ENCODE peak calls at places on chromosome 20, in four cellular contexts. D, X, Q and J are unnamed samples.

GRCh38 chr20:23159256-23159922 is 73.3 kb upstream of the CD93 start:
- DNase-seq in D (no peak), X (peak), Q (no peak), J (no peak)

GRCh38 chr20:63060057-63060991 is 53.6 kb upstream of the BHLHE23 start:
- DNase-seq in D (no peak), X (no peak), Q (no peak), J (no peak)

GRCh38 chr20:43746344-43747137 is 19.7 kb upstream of the GTSF1L start:
- DNase-seq in D (no peak), X (no peak), Q (no peak), J (no peak)

GRCh38 chr20:62736407-62737071 is 27.9 kb downstream of the NTSR1 start:
- DNase-seq in D (no peak), X (no peak), Q (no peak), J (no peak)

GRCh38 chr20:46943861-46944591 is 49.4 kb downstream of the EYA2 start:
- DNase-seq in D (no peak), X (no peak), Q (no peak), J (no peak)

GRCh38 chr20:1330075-1330830 is 1.3 kb upstream of the SDCBP2 start:
- DNase-seq in D (no peak), X (no peak), Q (peak), J (no peak)

GRCh38 chr20:6265204-6265904 is 142.5 kb upstream of the FERMT1 start:
- DNase-seq in D (peak), X (no peak), Q (no peak), J (peak)

GRCh38 chr20:11451793-11452291 is 465.9 kb upstream of the BTBD3 start:
- DNase-seq in D (no peak), X (no peak), Q (no peak), J (no peak)

GRCh38 chr20:47768016-47768953 is 17.0 kb downstream of the SULF2 start:
- DNase-seq in D (no peak), X (no peak), Q (no peak), J (no peak)

GRCh38 chr20:41086402-41087324 is 50.7 kb upstream of the PLCG1 start:
- DNase-seq in D (no peak), X (peak), Q (no peak), J (no peak)

GRCh38 chr20:45433316-45433715 is 17.4 kb downstream of the PIGT start:
- DNase-seq in D (no peak), X (no peak), Q (no peak), J (no peak)

GRCh38 chr20:55264825-55265224 is 740.5 kb downstream of the CBLN4 start:
- DNase-seq in D (no peak), X (no peak), Q (no peak), J (no peak)

GRCh38 chr20:10579942-10580341 is 93.9 kb downstream of the JAG1 start:
- DNase-seq in D (no peak), X (no peak), Q (no peak), J (no peak)

GRCh38 chr20:9977629-9978028 is 57.2 kb upstream of the ANKEF1 start:
- DNase-seq in D (no peak), X (no peak), Q (no peak), J (peak)

GRCh38 chr20:63056236-63057132 is 49.7 kb upstream of the BHLHE23 start:
- DNase-seq in D (no peak), X (peak), Q (no peak), J (no peak)

GRCh38 chr20:47021850-47022249 is 127.2 kb downstream of the EYA2 start:
- DNase-seq in D (no peak), X (no peak), Q (no peak), J (peak)

GRCh38 chr20:48238781-48239180 is 453.5 kb upstream of the SULF2 start:
- DNase-seq in D (no peak), X (no peak), Q (no peak), J (no peak)

GRCh38 chr20:5140195-5140594 is 13.4 kb downstream of the CDS2 start:
- DNase-seq in D (no peak), X (no peak), Q (no peak), J (no peak)

GRCh38 chr20:64139200-64140081 is 24.8 kb upstream of the MYT1 start:
- DNase-seq in D (no peak), X (no peak), Q (no peak), J (no peak)

GRCh38 chr20:10781526-10781925 is 107.7 kb upstream of the JAG1 start:
- DNase-seq in D (no peak), X (no peak), Q (peak), J (no peak)

GRCh38 chr20:6612615-6612917 is 154.9 kb upstream of the BMP2 start:
- DNase-seq in D (no peak), X (no peak), Q (no peak), J (no peak)

GRCh38 chr20:4949833-4950178 is 51.5 kb downstream of the SLC23A2 start:
- DNase-seq in D (peak), X (peak), Q (no peak), J (peak)

GRCh38 chr20:57369601-57370000 is 18.5 kb downstream of the RAE1 start:
- DNase-seq in D (no peak), X (no peak), Q (no peak), J (no peak)

GRCh38 chr20:1322511-1323245 is 6.3 kb downstream of the SDCBP2 start:
- DNase-seq in D (no peak), X (no peak), Q (no peak), J (no peak)

GRCh38 chr20:13221313-13221672 is 219 bp downstream of the ISM1 start:
- DNase-seq in D (no peak), X (no peak), Q (no peak), J (no peak)

GRCh38 chr20:20241966-20242365 is 125.9 kb upstream of the INSM1 start:
- DNase-seq in D (no peak), X (no peak), Q (no peak), J (no peak)

GRCh38 chr20:52490715-52491430 is 299.3 kb upstream of the ZFP64 start:
- DNase-seq in D (no peak), X (no peak), Q (no peak), J (no peak)

GRCh38 chr20:64107736-64108457 is 532 bp upstream of the NPBWR2 start:
- DNase-seq in D (no peak), X (no peak), Q (no peak), J (no peak)

GRCh38 chr20:54199721-54200176 is 8.1 kb upstream of the PFDN4 start:
- DNase-seq in D (peak), X (peak), Q (peak), J (peak)

GRCh38 chr20:21376631-21377030 is 20.7 kb downstream of the NKX2-4 start:
- DNase-seq in D (no peak), X (no peak), Q (no peak), J (no peak)

GRCh38 chr20:9978395-9979004 is 56.3 kb upstream of the ANKEF1 start:
- DNase-seq in D (peak), X (peak), Q (peak), J (peak)

GRCh38 chr20:25194333-25194972 is 1.1 kb upstream of the ENTPD6 start:
- DNase-seq in D (no peak), X (no peak), Q (no peak), J (no peak)

GRCh38 chr20:63973636-63974401 is 4.1 kb upstream of the ZNF512B start:
- DNase-seq in D (peak), X (peak), Q (no peak), J (peak)

GRCh38 chr20:45502561-45502960 is 12.9 kb downstream of the SPINT3 start:
- DNase-seq in D (no peak), X (no peak), Q (no peak), J (no peak)

GRCh38 chr20:9534025-9534424 is 19.6 kb downstream of the LAMP5 start:
- DNase-seq in D (no peak), X (no peak), Q (no peak), J (no peak)

GRCh38 chr20:21710863-21711431 is 5.5 kb downstream of the PAX1 start:
- DNase-seq in D (no peak), X (no peak), Q (no peak), J (no peak)

GRCh38 chr20:34579191-34579661 is 20.7 kb downstream of the MAP1LC3A start:
- DNase-seq in D (no peak), X (no peak), Q (no peak), J (peak)

GRCh38 chr20:31474097-31474436 is 860 bp downstream of the DEFB124 start:
- DNase-seq in D (no peak), X (no peak), Q (no peak), J (no peak)

GRCh38 chr20:58011947-58012610 is 216.4 kb downstream of the ANKRD60 start:
- DNase-seq in D (no peak), X (no peak), Q (no peak), J (no peak)

DNA sequence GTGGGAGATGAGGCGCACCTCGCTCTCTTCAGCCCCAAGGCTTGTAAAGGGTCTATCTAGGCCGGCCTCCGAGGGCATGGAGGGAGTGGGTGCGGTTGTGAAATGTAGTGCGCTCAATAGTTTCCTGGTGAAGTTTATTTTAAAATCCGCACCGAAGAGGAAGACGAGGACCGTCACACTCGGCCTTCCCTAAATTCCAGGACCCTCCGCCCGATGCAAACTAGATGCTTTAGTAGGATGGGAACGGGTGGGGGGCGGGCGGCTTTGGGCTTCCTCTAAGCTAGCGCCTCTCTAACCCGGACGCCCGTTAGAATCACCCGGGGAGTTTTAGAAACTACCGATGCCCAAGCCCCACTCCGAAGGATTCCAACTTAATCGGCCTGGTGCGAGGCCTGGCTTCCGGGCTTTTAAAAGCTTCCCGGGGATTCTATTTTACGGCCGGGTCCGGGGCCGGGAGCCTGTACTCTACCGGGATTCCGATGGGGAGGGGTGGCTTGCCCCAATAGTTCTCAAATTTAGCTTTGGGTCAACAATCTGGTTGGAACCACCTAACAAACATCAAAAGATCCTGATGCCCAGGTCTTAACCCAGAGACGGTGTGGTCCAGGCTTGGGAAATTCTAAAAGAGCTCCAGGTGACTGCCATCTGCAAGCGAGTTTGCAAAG is 548 bp upstream of the BCAS4 start:
- DNase-seq in D (no peak), X (no peak), Q (no peak), J (no peak)
- TF ChIP-seq CHD4 in D (no peak), X (no peak), Q (no peak), J (no peak)

DNA sequence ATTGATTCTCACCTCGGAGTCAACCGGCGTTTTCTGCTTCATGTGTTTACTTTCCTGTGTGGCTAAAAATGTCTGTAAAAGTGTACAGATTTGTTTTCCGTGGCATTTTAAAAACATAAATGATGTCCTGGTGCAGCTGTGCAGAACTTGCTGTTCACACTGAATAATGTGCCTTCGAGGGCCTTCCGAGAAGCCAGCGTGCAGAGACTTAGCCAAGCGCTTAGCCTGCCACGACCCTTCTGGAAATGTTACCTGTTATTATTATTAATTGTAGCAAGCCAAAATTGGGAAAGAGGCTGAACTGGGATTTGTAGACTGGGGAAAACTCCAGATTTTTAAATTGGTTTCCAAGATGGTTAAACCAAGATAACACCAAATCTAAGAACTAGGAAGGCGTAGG is 335.8 kb downstream of the CDH4 start:
- DNase-seq in D (no peak), X (no peak), Q (no peak), J (no peak)
- TF ChIP-seq CHD4 in D (no peak), X (no peak), Q (no peak), J (no peak)

DNA sequence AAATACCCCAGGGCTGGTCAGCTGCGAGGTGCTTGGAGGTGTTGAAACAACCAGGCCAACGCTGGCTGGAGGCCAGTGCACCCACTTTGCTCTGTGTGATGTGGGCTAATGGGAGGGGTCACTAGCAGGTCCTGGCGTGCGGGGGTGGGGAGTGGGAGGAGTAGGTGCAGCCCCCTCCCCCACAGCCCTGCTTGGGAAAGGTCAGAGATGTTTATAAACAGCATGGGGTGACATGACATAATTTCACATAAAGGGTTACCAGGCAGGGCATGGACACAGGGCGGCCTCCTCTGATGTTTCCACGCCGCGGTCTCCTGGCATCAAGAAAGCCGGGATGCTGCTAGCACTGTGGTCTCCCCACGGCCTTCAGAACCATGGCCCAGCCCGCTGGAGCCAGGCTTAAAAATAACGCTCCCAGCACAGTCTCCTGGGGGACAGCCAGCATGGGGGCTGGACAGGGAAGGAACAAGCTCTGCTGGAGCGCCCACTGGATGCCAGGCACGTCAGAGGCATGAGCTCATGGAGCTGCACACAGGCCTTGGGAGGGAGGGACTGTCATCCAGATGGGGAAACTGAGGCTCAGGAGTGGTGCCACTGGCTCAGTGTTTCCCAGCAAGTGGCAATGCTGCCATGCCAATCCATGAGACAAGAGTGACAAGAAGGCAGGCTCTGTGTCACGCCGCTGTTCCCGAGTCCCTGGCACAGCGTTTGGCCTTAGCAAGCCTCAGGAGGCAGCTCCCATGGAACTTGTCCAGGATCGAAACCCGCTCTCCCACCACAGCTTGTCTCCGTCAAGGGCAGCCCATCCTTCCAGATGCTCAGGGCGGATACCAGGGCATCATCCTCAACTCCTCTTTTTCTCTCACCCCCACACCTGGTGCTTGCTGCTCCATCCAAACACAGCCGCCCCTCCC is 110.9 kb upstream of the PTPN1 start:
- DNase-seq in D (no peak), X (no peak), Q (no peak), J (peak)
- TF ChIP-seq CHD4 in D (no peak), X (no peak), Q (no peak), J (no peak)

DNA sequence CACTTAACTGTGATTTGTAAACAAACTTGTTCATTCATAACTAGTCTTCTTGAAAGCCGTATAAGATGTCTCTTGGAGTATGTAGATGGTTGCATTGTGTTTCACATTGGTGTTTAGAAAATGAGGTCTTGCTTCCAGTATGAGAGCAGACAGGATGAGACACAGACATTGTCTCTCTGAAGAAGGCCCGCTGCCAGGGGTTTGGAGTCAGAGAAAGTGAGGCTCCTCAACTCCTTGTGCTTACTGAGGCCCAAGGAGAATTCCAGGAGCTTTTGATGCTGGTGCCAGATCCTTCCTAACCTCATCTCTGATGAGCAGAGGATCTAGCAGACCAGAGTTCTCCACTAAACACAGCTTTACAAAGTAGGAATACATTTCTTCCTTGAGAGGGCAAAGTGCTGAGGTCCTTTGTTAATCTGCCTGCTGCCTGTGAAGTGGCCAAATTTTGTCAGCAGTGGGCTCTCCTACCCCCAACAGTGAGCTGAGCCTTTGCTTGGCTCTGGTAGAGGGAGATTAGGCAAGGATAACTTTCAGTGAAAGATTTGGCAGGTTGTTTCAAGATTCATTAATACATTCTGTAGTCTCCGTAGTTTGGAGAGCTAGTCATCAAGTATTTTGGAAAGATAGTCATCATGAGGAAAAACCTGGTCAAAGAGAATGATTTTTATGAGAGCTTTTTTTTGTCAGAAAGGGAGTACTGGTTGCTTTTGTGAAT is 9.7 kb downstream of the MAPRE1 start:
- DNase-seq in D (no peak), X (no peak), Q (no peak), J (no peak)
- TF ChIP-seq CHD4 in D (no peak), X (no peak), Q (no peak), J (no peak)

GRCh38 chr20:50041238-50041915 is 58.6 kb downstream of the SNAI1 start:
- DNase-seq in D (no peak), X (no peak), Q (no peak), J (no peak)
- TF ChIP-seq CHD4 in D (no peak), X (no peak), Q (no peak), J (no peak)

DNA sequence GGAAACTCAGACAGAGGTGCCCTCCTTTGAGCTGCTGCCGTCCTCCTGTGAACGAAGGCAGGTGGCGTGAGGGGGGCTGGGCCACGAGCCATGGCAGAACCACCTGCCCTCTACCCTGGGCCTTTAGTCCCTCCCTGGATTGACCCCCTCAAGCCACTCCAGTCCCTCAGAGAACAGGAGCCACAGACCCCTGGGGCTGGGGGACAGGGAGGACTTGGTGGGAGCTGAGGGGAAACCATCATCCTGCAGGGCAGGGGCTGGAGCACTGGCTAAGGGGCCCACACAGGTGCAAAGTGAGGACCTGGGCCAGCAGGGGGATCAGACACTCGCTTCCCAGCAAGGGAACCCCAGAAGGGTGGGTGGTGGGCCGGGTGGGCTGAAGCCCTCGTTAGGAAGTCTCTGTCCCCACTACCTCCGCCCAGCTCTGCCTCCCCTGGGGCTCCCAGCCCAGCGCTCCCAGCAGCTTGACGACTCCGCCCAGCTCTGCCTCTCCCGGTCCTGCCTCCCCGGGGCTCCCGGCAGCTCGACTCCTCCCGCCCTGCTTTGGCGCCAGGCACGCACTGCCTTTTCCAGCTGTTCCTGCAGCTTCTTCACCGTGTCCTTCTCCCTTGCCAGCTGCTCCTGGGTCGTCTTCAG is 44.4 kb downstream of the DSTN start:
- DNase-seq in D (no peak), X (no peak), Q (no peak), J (no peak)
- TF ChIP-seq CHD4 in D (no peak), X (no peak), Q (no peak), J (no peak)

GRCh38 chr20:37376324-37376723 is 30.4 kb downstream of the SRC start:
- DNase-seq in D (no peak), X (no peak), Q (no peak), J (no peak)
- TF ChIP-seq CHD4 in D (no peak), X (no peak), Q (no peak), J (no peak)

GRCh38 chr20:37519508-37520416 is 1.3 kb upstream of the NNAT start:
- DNase-seq in D (no peak), X (no peak), Q (no peak), J (peak)
- TF ChIP-seq CHD4 in D (no peak), X (no peak), Q (no peak), J (no peak)

GRCh38 chr20:37518606-37519507 is 2.2 kb upstream of the NNAT start:
- DNase-seq in D (no peak), X (no peak), Q (no peak), J (no peak)
- TF ChIP-seq CHD4 in D (no peak), X (no peak), Q (no peak), J (no peak)